ENCODE peak calls at places on chromosomes 4 and X, in ten cellular contexts. I, Z, R, K, H, N, V, Y, C and T are unnamed samples.

GRCh38 chr4:84681488-84682274 is 98.8 kb downstream of the CDS1 start:
- DNase-seq in I (no peak), Z (peak), R (no peak), K (peak), H (no peak), N (no peak), V (no peak), Y (peak), C (no peak), T (peak)

GRCh38 chrX:32954125-32954524 is 257.2 kb downstream of the DMD start:
- DNase-seq in I (no peak), Z (no peak), R (no peak), K (no peak), H (no peak), N (no peak), V (no peak), Y (no peak), C (no peak), T (no peak)

GRCh38 chrX:33195698-33196097 is 15.7 kb downstream of the DMD start:
- DNase-seq in I (no peak), Z (no peak), R (no peak), K (no peak), H (no peak), N (no peak), V (no peak), Y (no peak), C (no peak), T (no peak)

GRCh38 chr4:54843946-54844345 is 186.2 kb downstream of the KIT start:
- DNase-seq in I (no peak), Z (no peak), R (no peak), K (no peak), H (no peak), N (no peak), V (no peak), Y (no peak), C (no peak), T (no peak)

GRCh38 chrX:134676440-134676839 is 18.2 kb upstream of the PLAC1 start:
- DNase-seq in I (no peak), Z (peak), R (no peak), K (no peak), H (no peak), N (no peak), V (no peak), Y (peak), C (no peak), T (no peak)

GRCh38 chr4:24764305-24764704 is 31.1 kb upstream of the SOD3 start:
- DNase-seq in I (no peak), Z (no peak), R (no peak), K (no peak), H (no peak), N (no peak), V (no peak), Y (no peak), C (no peak), T (no peak)

GRCh38 chr4:2254665-2255500 is 7.0 kb downstream of the MXD4 start:
- DNase-seq in I (no peak), Z (peak), R (no peak), K (peak), H (no peak), N (no peak), V (no peak), Y (no peak), C (no peak), T (no peak)

GRCh38 chrX:115679460-115679859 is 118.5 kb downstream of the PLS3 start:
- DNase-seq in I (no peak), Z (no peak), R (no peak), K (no peak), H (no peak), N (peak), V (no peak), Y (peak), C (no peak), T (no peak)

GRCh38 chrX:50877310-50877709 is 33.2 kb upstream of the BMP15 start:
- DNase-seq in I (no peak), Z (no peak), R (no peak), K (no peak), H (no peak), N (no peak), V (no peak), Y (no peak), C (no peak), T (peak)

GRCh38 chrX:16076834-16077233 is 46.5 kb upstream of the GRPR start:
- DNase-seq in I (no peak), Z (no peak), R (no peak), K (no peak), H (no peak), N (no peak), V (no peak), Y (no peak), C (no peak), T (no peak)

GRCh38 chr4:82376109-82376508 is 2.3 kb upstream of the HNRNPD start:
- DNase-seq in I (no peak), Z (no peak), R (no peak), K (no peak), H (no peak), N (no peak), V (no peak), Y (no peak), C (no peak), T (no peak)

GRCh38 chrX:100928660-100929613 is at the start of gene XKRX:
- DNase-seq in I (no peak), Z (no peak), R (no peak), K (peak), H (peak), N (no peak), V (peak), Y (no peak), C (peak), T (no peak)

GRCh38 chrX:103565752-103566151 is 19.6 kb upstream of the TCEAL4 start:
- DNase-seq in I (no peak), Z (peak), R (no peak), K (no peak), H (no peak), N (no peak), V (no peak), Y (peak), C (no peak), T (peak)

GRCh38 chr4:40180356-40180755 is 16.5 kb upstream of the RHOH start:
- DNase-seq in I (no peak), Z (peak), R (no peak), K (no peak), H (no peak), N (peak), V (no peak), Y (peak), C (no peak), T (peak)

GRCh38 chr4:14218641-14219040 is 591.1 kb upstream of the BOD1L1 start:
- DNase-seq in I (no peak), Z (no peak), R (no peak), K (peak), H (no peak), N (no peak), V (no peak), Y (no peak), C (no peak), T (no peak)

GRCh38 chr4:82797591-82798081 is 960 bp downstream of the SCD5 start:
- DNase-seq in I (peak), Z (no peak), R (no peak), K (no peak), H (no peak), N (no peak), V (no peak), Y (no peak), C (peak), T (no peak)

GRCh38 chr4:156581693-156582092 is 389.9 kb downstream of the PDGFC start:
- DNase-seq in I (no peak), Z (no peak), R (no peak), K (no peak), H (no peak), N (no peak), V (no peak), Y (no peak), C (no peak), T (no peak)

GRCh38 chrX:110409925-110410324 is 51.3 kb downstream of the RTL9 start:
- DNase-seq in I (no peak), Z (no peak), R (no peak), K (no peak), H (no peak), N (no peak), V (no peak), Y (peak), C (no peak), T (no peak)

GRCh38 chr4:56696056-56696455 is 15.0 kb upstream of the HOPX start:
- DNase-seq in I (no peak), Z (no peak), R (no peak), K (no peak), H (no peak), N (no peak), V (no peak), Y (no peak), C (no peak), T (no peak)

GRCh38 chr4:42915484-42915883 is 23.0 kb downstream of the GRXCR1 start:
- DNase-seq in I (no peak), Z (peak), R (no peak), K (no peak), H (no peak), N (no peak), V (no peak), Y (no peak), C (no peak), T (no peak)